ENCODE peak calls at places on chromosome 6, in seven cellular contexts. One of them, this sample, is unnamed.

GRCh38 chr6:75234126-75234865 is 9.3 kb downstream of the COX7A2 start:
- DNase-seq in germinal center: no peak
- DNase-seq in stimulated activated CD4-positive, alpha-beta T cell treated with anti-CD3 and anti-CD28 coated beads, Interleukin-4, amount 100 ng/mL, for 1 hour: no peak
- DNase-seq in kidney glomerular epithelial cell: no peak
- DNase-seq in neural crest cell: no peak
- DNase-seq in lower lobe of right lung: no peak
- DNase-seq in NCI-H1105: no peak
- DNase-seq in this sample: no peak

GRCh38 chr6:9482030-9482731 is 932.7 kb downstream of the TFAP2A start:
- DNase-seq in germinal center: no peak
- DNase-seq in stimulated activated CD4-positive, alpha-beta T cell treated with anti-CD3 and anti-CD28 coated beads, Interleukin-4, amount 100 ng/mL, for 1 hour: no peak
- DNase-seq in kidney glomerular epithelial cell: peak
- DNase-seq in neural crest cell: no peak
- DNase-seq in lower lobe of right lung: no peak
- DNase-seq in NCI-H1105: no peak
- DNase-seq in this sample: peak

GRCh38 chr6:154931741-154932424 is 63.2 kb upstream of the TIAM2 start:
- DNase-seq in germinal center: peak
- DNase-seq in stimulated activated CD4-positive, alpha-beta T cell treated with anti-CD3 and anti-CD28 coated beads, Interleukin-4, amount 100 ng/mL, for 1 hour: no peak
- DNase-seq in kidney glomerular epithelial cell: peak
- DNase-seq in neural crest cell: no peak
- DNase-seq in lower lobe of right lung: no peak
- DNase-seq in NCI-H1105: no peak
- DNase-seq in this sample: peak

GRCh38 chr6:125014157-125014957 is 52.1 kb downstream of the RNF217 start:
- DNase-seq in germinal center: no peak
- DNase-seq in stimulated activated CD4-positive, alpha-beta T cell treated with anti-CD3 and anti-CD28 coated beads, Interleukin-4, amount 100 ng/mL, for 1 hour: no peak
- DNase-seq in kidney glomerular epithelial cell: no peak
- DNase-seq in neural crest cell: no peak
- DNase-seq in lower lobe of right lung: no peak
- DNase-seq in NCI-H1105: no peak
- DNase-seq in this sample: no peak

GRCh38 chr6:93164781-93165180 is 254.6 kb downstream of the EPHA7 start:
- DNase-seq in germinal center: no peak
- DNase-seq in stimulated activated CD4-positive, alpha-beta T cell treated with anti-CD3 and anti-CD28 coated beads, Interleukin-4, amount 100 ng/mL, for 1 hour: no peak
- DNase-seq in kidney glomerular epithelial cell: peak
- DNase-seq in neural crest cell: no peak
- DNase-seq in lower lobe of right lung: no peak
- DNase-seq in NCI-H1105: no peak
- DNase-seq in this sample: peak

GRCh38 chr6:80425089-80425823 is 318.8 kb downstream of the BCKDHB start:
- DNase-seq in germinal center: no peak
- DNase-seq in stimulated activated CD4-positive, alpha-beta T cell treated with anti-CD3 and anti-CD28 coated beads, Interleukin-4, amount 100 ng/mL, for 1 hour: no peak
- DNase-seq in kidney glomerular epithelial cell: no peak
- DNase-seq in neural crest cell: no peak
- DNase-seq in lower lobe of right lung: no peak
- DNase-seq in NCI-H1105: no peak
- DNase-seq in this sample: no peak

GRCh38 chr6:123462141-123462540 is 174.6 kb downstream of the TRDN start:
- DNase-seq in germinal center: no peak
- DNase-seq in stimulated activated CD4-positive, alpha-beta T cell treated with anti-CD3 and anti-CD28 coated beads, Interleukin-4, amount 100 ng/mL, for 1 hour: no peak
- DNase-seq in kidney glomerular epithelial cell: no peak
- DNase-seq in neural crest cell: no peak
- DNase-seq in lower lobe of right lung: no peak
- DNase-seq in NCI-H1105: no peak
- DNase-seq in this sample: no peak

GRCh38 chr6:107179004-107179403 is 63.7 kb upstream of the BEND3 start:
- DNase-seq in germinal center: no peak
- DNase-seq in stimulated activated CD4-positive, alpha-beta T cell treated with anti-CD3 and anti-CD28 coated beads, Interleukin-4, amount 100 ng/mL, for 1 hour: no peak
- DNase-seq in kidney glomerular epithelial cell: no peak
- DNase-seq in neural crest cell: peak
- DNase-seq in lower lobe of right lung: no peak
- DNase-seq in NCI-H1105: peak
- DNase-seq in this sample: no peak

GRCh38 chr6:125802943-125803377 is 12.2 kb downstream of the NCOA7 start:
- DNase-seq in germinal center: no peak
- DNase-seq in stimulated activated CD4-positive, alpha-beta T cell treated with anti-CD3 and anti-CD28 coated beads, Interleukin-4, amount 100 ng/mL, for 1 hour: no peak
- DNase-seq in kidney glomerular epithelial cell: no peak
- DNase-seq in neural crest cell: no peak
- DNase-seq in lower lobe of right lung: no peak
- DNase-seq in NCI-H1105: no peak
- DNase-seq in this sample: no peak

GRCh38 chr6:157997893-157998608 is 16.4 kb downstream of the SYNJ2 start:
- DNase-seq in germinal center: no peak
- DNase-seq in stimulated activated CD4-positive, alpha-beta T cell treated with anti-CD3 and anti-CD28 coated beads, Interleukin-4, amount 100 ng/mL, for 1 hour: no peak
- DNase-seq in kidney glomerular epithelial cell: no peak
- DNase-seq in neural crest cell: no peak
- DNase-seq in lower lobe of right lung: peak
- DNase-seq in NCI-H1105: no peak
- DNase-seq in this sample: no peak

GRCh38 chr6:11217360-11218076 is 14.9 kb downstream of the NEDD9 start:
- DNase-seq in germinal center: no peak
- DNase-seq in stimulated activated CD4-positive, alpha-beta T cell treated with anti-CD3 and anti-CD28 coated beads, Interleukin-4, amount 100 ng/mL, for 1 hour: no peak
- DNase-seq in kidney glomerular epithelial cell: peak
- DNase-seq in neural crest cell: no peak
- DNase-seq in lower lobe of right lung: no peak
- DNase-seq in NCI-H1105: peak
- DNase-seq in this sample: no peak

GRCh38 chr6:11734861-11735652 is 43.5 kb downstream of the ADTRP start:
- DNase-seq in germinal center: no peak
- DNase-seq in stimulated activated CD4-positive, alpha-beta T cell treated with anti-CD3 and anti-CD28 coated beads, Interleukin-4, amount 100 ng/mL, for 1 hour: no peak
- DNase-seq in kidney glomerular epithelial cell: no peak
- DNase-seq in neural crest cell: no peak
- DNase-seq in lower lobe of right lung: no peak
- DNase-seq in NCI-H1105: no peak
- DNase-seq in this sample: no peak

GRCh38 chr6:161547617-161548016 is 273.8 kb upstream of the AGPAT4 start:
- DNase-seq in germinal center: no peak
- DNase-seq in stimulated activated CD4-positive, alpha-beta T cell treated with anti-CD3 and anti-CD28 coated beads, Interleukin-4, amount 100 ng/mL, for 1 hour: no peak
- DNase-seq in kidney glomerular epithelial cell: no peak
- DNase-seq in neural crest cell: no peak
- DNase-seq in lower lobe of right lung: no peak
- DNase-seq in NCI-H1105: no peak
- DNase-seq in this sample: peak

GRCh38 chr6:111667921-111668320 is 62.2 kb upstream of the TRAF3IP2 start:
- DNase-seq in germinal center: no peak
- DNase-seq in stimulated activated CD4-positive, alpha-beta T cell treated with anti-CD3 and anti-CD28 coated beads, Interleukin-4, amount 100 ng/mL, for 1 hour: no peak
- DNase-seq in kidney glomerular epithelial cell: no peak
- DNase-seq in neural crest cell: no peak
- DNase-seq in lower lobe of right lung: no peak
- DNase-seq in NCI-H1105: no peak
- DNase-seq in this sample: no peak

GRCh38 chr6:157962601-157963084 is 19.0 kb upstream of the SYNJ2 start:
- DNase-seq in germinal center: no peak
- DNase-seq in stimulated activated CD4-positive, alpha-beta T cell treated with anti-CD3 and anti-CD28 coated beads, Interleukin-4, amount 100 ng/mL, for 1 hour: no peak
- DNase-seq in kidney glomerular epithelial cell: no peak
- DNase-seq in neural crest cell: no peak
- DNase-seq in lower lobe of right lung: no peak
- DNase-seq in NCI-H1105: no peak
- DNase-seq in this sample: no peak

GRCh38 chr6:12899080-12899815 is 182.7 kb downstream of the PHACTR1 start:
- DNase-seq in germinal center: no peak
- DNase-seq in stimulated activated CD4-positive, alpha-beta T cell treated with anti-CD3 and anti-CD28 coated beads, Interleukin-4, amount 100 ng/mL, for 1 hour: no peak
- DNase-seq in kidney glomerular epithelial cell: no peak
- DNase-seq in neural crest cell: no peak
- DNase-seq in lower lobe of right lung: no peak
- DNase-seq in NCI-H1105: no peak
- DNase-seq in this sample: no peak

GRCh38 chr6:78867370-78868040 is at the start of gene IRAK1BP1:
- DNase-seq in germinal center: peak
- DNase-seq in stimulated activated CD4-positive, alpha-beta T cell treated with anti-CD3 and anti-CD28 coated beads, Interleukin-4, amount 100 ng/mL, for 1 hour: peak
- DNase-seq in kidney glomerular epithelial cell: peak
- DNase-seq in neural crest cell: peak
- DNase-seq in lower lobe of right lung: peak
- DNase-seq in NCI-H1105: peak
- DNase-seq in this sample: no peak